ENCODE peak calls at places on chromosomes 5 and 9, in five cellular contexts. G is effector memory CD4-positive, alpha-beta T cell; U is ascending aorta; A is pancreas; Y is heart left ventricle. X is an unnamed sample.

GRCh38 chr5:31066655-31067328 is 126.7 kb upstream of the CDH6 start:
- DNase-seq in U (no peak), G (no peak), A (no peak), Y (no peak), X (no peak)

GRCh38 chr5:128109138-128109537 is 25.6 kb downstream of the SLC12A2 start:
- DNase-seq in U (no peak), A (no peak), G (no peak), Y (peak), X (no peak)

GRCh38 chr5:40045429-40045828 is 620.6 kb upstream of the DAB2 start:
- DNase-seq in U (no peak), G (no peak), Y (no peak), A (no peak), X (no peak)

GRCh38 chr5:116645627-116646026 is 71.0 kb upstream of the SEMA6A start:
- DNase-seq in Y (no peak), G (no peak), A (no peak), U (no peak), X (no peak)

GRCh38 chr5:173888473-173889135 is 455 bp downstream of the CPEB4 start:
- DNase-seq in G (no peak), A (peak), Y (peak), U (no peak), X (no peak)

GRCh38 chr9:136550439-136551085 is 4.7 kb upstream of the NOTCH1 start:
- DNase-seq in Y (no peak), U (no peak), A (peak), G (no peak), X (no peak)

GRCh38 chr5:32315221-32316014 is 2.7 kb upstream of the MTMR12 start:
- DNase-seq in Y (no peak), G (no peak), U (no peak), A (no peak), X (no peak)

GRCh38 chr9:130371196-130371966 is 73.4 kb upstream of the ASS1 start:
- DNase-seq in G (no peak), A (no peak), Y (no peak), U (no peak), X (no peak)

GRCh38 chr5:34550977-34551376 is 105.2 kb upstream of the RAI14 start:
- DNase-seq in A (no peak), G (no peak), U (no peak), Y (no peak), X (no peak)

GRCh38 chr5:92222449-92222848 is 839.3 kb upstream of the ARRDC3 start:
- DNase-seq in A (no peak), U (no peak), G (no peak), Y (no peak), X (no peak)

GRCh38 chr5:167802755-167803431 is 488.6 kb upstream of the WWC1 start:
- DNase-seq in U (no peak), G (no peak), Y (no peak), A (no peak), X (no peak)
- H3K27ac ChIP-seq in U (no peak), G (no peak), Y (no peak), A (no peak), X (no peak)

GRCh38 chr9:97660345-97660744 is 26.7 kb downstream of the NCBP1 start:
- DNase-seq in Y (no peak), A (no peak), U (no peak), G (no peak), X (no peak)

GRCh38 chr9:97660847-97661246 is 27.2 kb downstream of the NCBP1 start:
- DNase-seq in G (no peak), U (no peak), A (no peak), Y (no peak), X (no peak)

GRCh38 chr9:97658707-97659106 is 25.1 kb downstream of the NCBP1 start:
- DNase-seq in G (no peak), A (no peak), Y (no peak), U (no peak), X (no peak)
- H3K27ac ChIP-seq in G (no peak), A (no peak), Y (no peak), U (no peak), X (no peak)

GRCh38 chr5:158676642-158677489 is 422.9 kb downstream of the EBF1 start:
- DNase-seq in U (no peak), A (no peak), G (no peak), Y (no peak), X (no peak)
- H3K27ac ChIP-seq in U (no peak), A (no peak), G (no peak), Y (no peak), X (no peak)

GRCh38 chr9:121292801-121293241 is 24.9 kb downstream of the GSN start:
- DNase-seq in G (no peak), Y (no peak), A (no peak), U (no peak), X (no peak)
- H3K27ac ChIP-seq in G (no peak), Y (peak), A (no peak), U (peak), X (no peak)

GRCh38 chr5:139391570-139392323 is 2.0 kb upstream of the MZB1 start:
- DNase-seq in U (no peak), A (peak), Y (peak), G (no peak), X (no peak)

GRCh38 chr5:139392678-139393496 is 2.0 kb downstream of the PROB1 start:
- DNase-seq in Y (peak), U (peak), G (peak), A (peak), X (no peak)

GRCh38 chr5:139390639-139391569 is 1.2 kb upstream of the MZB1 start:
- DNase-seq in A (peak), G (no peak), Y (peak), U (no peak), X (no peak)

GRCh38 chr5:139393497-139394122 is 1.3 kb downstream of the PROB1 start:
- DNase-seq in A (no peak), G (no peak), Y (no peak), U (no peak), X (no peak)

DNA sequence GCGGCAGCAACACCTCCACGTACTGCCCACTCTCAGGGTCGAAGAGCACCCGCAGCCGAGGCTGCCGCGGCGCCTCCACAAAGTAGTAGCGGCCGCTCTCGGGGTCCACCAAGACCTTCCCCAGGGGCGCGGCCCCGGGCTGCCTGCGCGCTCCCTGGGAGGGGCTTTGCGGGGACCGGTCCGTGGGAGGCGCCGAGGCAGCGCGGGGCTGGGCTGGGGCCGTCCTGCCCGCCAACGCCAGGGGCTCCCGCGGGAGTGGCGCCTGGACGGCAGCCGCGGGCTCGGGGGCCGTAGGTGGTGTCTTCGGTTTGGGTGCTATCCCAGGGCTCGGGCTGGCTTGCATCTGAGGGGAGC is 2.6 kb upstream of the MZB1 start:
- DNase-seq in A (no peak), G (no peak), Y (no peak), U (no peak), X (no peak)
- H3K27ac ChIP-seq in A (no peak), G (peak), Y (peak), U (no peak), X (no peak)

DNA sequence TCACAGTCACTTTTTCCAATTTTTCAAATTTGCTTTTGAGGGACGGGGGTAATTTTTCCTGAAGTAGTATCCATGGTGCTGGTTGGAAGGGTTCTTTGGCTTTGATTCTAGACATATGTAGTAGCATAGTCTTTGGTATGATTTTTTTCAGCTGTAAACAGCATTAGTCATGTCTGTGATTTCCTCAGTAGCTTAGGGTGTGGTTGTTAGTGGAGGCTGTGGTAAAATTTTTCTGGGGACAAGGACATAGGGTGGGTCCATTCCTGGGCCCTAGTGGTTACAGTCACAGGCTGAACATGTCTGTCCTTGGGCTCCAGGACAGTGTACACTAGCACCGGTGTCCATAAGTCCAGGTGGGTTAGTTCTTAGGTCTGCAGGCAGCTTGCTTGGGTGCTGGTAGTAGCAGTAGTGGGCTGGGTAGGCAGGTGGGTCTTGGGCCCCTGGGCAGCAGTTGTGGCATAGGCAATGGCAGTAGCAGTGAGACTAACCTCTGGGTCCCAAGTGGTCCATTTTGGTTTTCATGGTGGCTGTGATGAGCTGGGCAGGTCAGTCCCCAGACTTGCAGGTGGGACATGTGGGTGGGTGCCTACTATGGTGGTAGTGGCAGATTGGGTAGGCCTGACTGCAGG is 100.0 kb upstream of the CXCL14 start:
- DNase-seq in U (no peak), G (no peak), A (no peak), Y (no peak), X (no peak)
- H3K27ac ChIP-seq in U (no peak), G (no peak), A (no peak), Y (no peak), X (no peak)

DNA sequence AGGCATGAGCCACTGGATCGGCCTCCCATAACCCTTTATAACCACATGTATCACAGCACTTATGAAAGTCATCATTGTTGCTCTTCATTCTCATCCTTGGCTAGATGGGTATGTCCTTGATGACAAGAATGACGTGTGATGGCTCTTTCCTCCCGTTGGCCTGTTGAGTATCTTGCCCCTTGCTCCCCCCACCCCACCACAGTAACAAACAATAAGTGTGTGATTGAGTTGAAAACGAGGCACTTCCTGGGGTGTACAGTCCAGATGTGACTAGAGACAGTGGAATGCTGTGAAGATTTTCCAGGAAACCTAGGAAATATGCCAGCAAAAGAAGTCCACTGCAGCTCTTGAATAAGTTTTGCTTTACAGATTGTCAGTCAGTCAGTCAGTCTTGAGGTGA is 262.5 kb downstream of the ELAVL2 start:
- DNase-seq in Y (no peak), A (no peak), G (no peak), U (no peak), X (no peak)
- H3K27ac ChIP-seq in Y (no peak), A (no peak), G (no peak), U (no peak), X (no peak)

GRCh38 chr5:100780376-100780870 is 122.7 kb downstream of the ST8SIA4 start:
- DNase-seq in A (no peak), U (no peak), Y (no peak), G (no peak), X (no peak)
- H3K27ac ChIP-seq in A (peak), U (no peak), Y (no peak), G (peak), X (peak)

X was measured in right lobe of liver.